ENCODE peak calls at places on chromosome 5, in five cellular contexts. V, R, W, L and Y are unnamed samples.

GRCh38 chr5:107005161-107005560 is 665.6 kb downstream of the EFNA5 start:
- DNase-seq in V (no peak), R (no peak), W (no peak), L (no peak), Y (no peak)

GRCh38 chr5:147751156-147751830 is 31.2 kb downstream of the JAKMIP2 start:
- DNase-seq in V (no peak), R (no peak), W (no peak), L (no peak), Y (no peak)

GRCh38 chr5:141608557-141608956 is 10.2 kb downstream of the DIAPH1 start:
- DNase-seq in V (no peak), R (no peak), W (no peak), L (no peak), Y (no peak)

GRCh38 chr5:1152771-1153282 is 41.0 kb upstream of the SLC12A7 start:
- DNase-seq in V (no peak), R (no peak), W (no peak), L (no peak), Y (no peak)

GRCh38 chr5:14202462-14202861 is 59.3 kb downstream of the TRIO start:
- DNase-seq in V (no peak), R (no peak), W (no peak), L (no peak), Y (peak)

GRCh38 chr5:155027993-155028629 is 14.6 kb downstream of the KIF4B start:
- DNase-seq in V (peak), R (no peak), W (peak), L (no peak), Y (no peak)

GRCh38 chr5:72845889-72846288 is 29.4 kb downstream of the TNPO1 start:
- DNase-seq in V (no peak), R (no peak), W (no peak), L (no peak), Y (no peak)

GRCh38 chr5:38551020-38552017 is 5.1 kb downstream of the LIFR start:
- DNase-seq in V (peak), R (peak), W (peak), L (no peak), Y (peak)

GRCh38 chr5:131605086-131605485 is 29.9 kb downstream of the RAPGEF6 start:
- DNase-seq in V (no peak), R (no peak), W (no peak), L (no peak), Y (no peak)

GRCh38 chr5:72653586-72653985 is 146.4 kb upstream of the ZNF366 start:
- DNase-seq in V (no peak), R (no peak), W (no peak), L (no peak), Y (no peak)

GRCh38 chr5:87400305-87400899 is 12.3 kb downstream of the CCNH start:
- DNase-seq in V (peak), R (peak), W (peak), L (no peak), Y (peak)

GRCh38 chr5:12109075-12109688 is 204.9 kb upstream of the CTNND2 start:
- DNase-seq in V (no peak), R (no peak), W (no peak), L (no peak), Y (no peak)

GRCh38 chr5:171093598-171093997 is 215.4 kb upstream of the TLX3 start:
- DNase-seq in V (no peak), R (no peak), W (no peak), L (no peak), Y (no peak)

GRCh38 chr5:168295574-168296201 is 4.2 kb downstream of the WWC1 start:
- DNase-seq in V (peak), R (no peak), W (peak), L (no peak), Y (peak)

GRCh38 chr5:181133610-181134231 is 2.8 kb upstream of the OR2V1 start:
- DNase-seq in V (peak), R (no peak), W (no peak), L (no peak), Y (peak)

GRCh38 chr5:39519566-39520231 is 94.9 kb upstream of the DAB2 start:
- DNase-seq in V (no peak), R (peak), W (peak), L (no peak), Y (peak)

GRCh38 chr5:81313278-81313677 is 11.9 kb downstream of the ZCCHC9 start:
- DNase-seq in V (no peak), R (no peak), W (no peak), L (no peak), Y (no peak)

GRCh38 chr5:124285071-124285470 is 461.4 kb downstream of the ZNF608 start:
- DNase-seq in V (peak), R (no peak), W (no peak), L (no peak), Y (no peak)

GRCh38 chr5:68344447-68345111 is 129.0 kb downstream of the PIK3R1 start:
- DNase-seq in V (peak), R (peak), W (no peak), L (no peak), Y (peak)

GRCh38 chr5:138754699-138755057 is 1.5 kb downstream of the CTNNA1 start:
- DNase-seq in V (peak), R (no peak), W (no peak), L (no peak), Y (no peak)

GRCh38 chr5:18141260-18141659 is 507.0 kb downstream of the TAF11L14 start:
- DNase-seq in V (no peak), R (no peak), W (no peak), L (no peak), Y (no peak)

GRCh38 chr5:134127376-134127861 is 12.9 kb downstream of the TCF7 start:
- DNase-seq in V (peak), R (no peak), W (no peak), L (peak), Y (no peak)

GRCh38 chr5:57408714-57409113 is 73.9 kb downstream of the ACTBL2 start:
- DNase-seq in V (no peak), R (no peak), W (no peak), L (no peak), Y (no peak)

GRCh38 chr5:175713930-175714329 is 56.1 kb downstream of the HRH2 start:
- DNase-seq in V (no peak), R (no peak), W (no peak), L (no peak), Y (no peak)

GRCh38 chr5:172437445-172438303 is 16.7 kb downstream of the SH3PXD2B start:
- DNase-seq in V (peak), R (no peak), W (no peak), L (no peak), Y (peak)

GRCh38 chr5:33228149-33228548 is 212.6 kb upstream of the TARS1 start:
- DNase-seq in V (no peak), R (no peak), W (no peak), L (no peak), Y (no peak)

GRCh38 chr5:573976-574375 is 38.2 kb upstream of the CEP72 start:
- DNase-seq in V (no peak), R (no peak), W (no peak), L (no peak), Y (no peak)

GRCh38 chr5:170069512-170069911 is 36.2 kb upstream of the FOXI1 start:
- DNase-seq in V (no peak), R (no peak), W (no peak), L (no peak), Y (no peak)

GRCh38 chr5:78003442-78003841 is 227.3 kb upstream of the TBCA start:
- DNase-seq in V (no peak), R (no peak), W (no peak), L (no peak), Y (no peak)
- H3K27ac ChIP-seq in V (no peak), R (no peak), W (no peak), L (no peak), Y (no peak)

GRCh38 chr5:76818844-76819831 is at the start of gene F2RL1:
- DNase-seq in V (peak), R (peak), W (peak), L (no peak), Y (peak)
- TF ChIP-seq EZH2 in V (no peak), R (no peak), W (no peak), L (no peak), Y (no peak)

GRCh38 chr5:75059887-75060286 is 7.5 kb upstream of the GCNT4 start:
- DNase-seq in V (no peak), R (no peak), W (no peak), L (no peak), Y (no peak)

GRCh38 chr5:75062925-75063531 is 10.7 kb upstream of the GCNT4 start:
- DNase-seq in V (no peak), R (peak), W (no peak), L (no peak), Y (no peak)

GRCh38 chr5:75055727-75056144 is 3.4 kb upstream of the GCNT4 start:
- DNase-seq in V (no peak), R (no peak), W (peak), L (no peak), Y (no peak)

GRCh38 chr5:75057551-75057950 is 5.2 kb upstream of the GCNT4 start:
- DNase-seq in V (peak), R (no peak), W (no peak), L (no peak), Y (no peak)

DNA sequence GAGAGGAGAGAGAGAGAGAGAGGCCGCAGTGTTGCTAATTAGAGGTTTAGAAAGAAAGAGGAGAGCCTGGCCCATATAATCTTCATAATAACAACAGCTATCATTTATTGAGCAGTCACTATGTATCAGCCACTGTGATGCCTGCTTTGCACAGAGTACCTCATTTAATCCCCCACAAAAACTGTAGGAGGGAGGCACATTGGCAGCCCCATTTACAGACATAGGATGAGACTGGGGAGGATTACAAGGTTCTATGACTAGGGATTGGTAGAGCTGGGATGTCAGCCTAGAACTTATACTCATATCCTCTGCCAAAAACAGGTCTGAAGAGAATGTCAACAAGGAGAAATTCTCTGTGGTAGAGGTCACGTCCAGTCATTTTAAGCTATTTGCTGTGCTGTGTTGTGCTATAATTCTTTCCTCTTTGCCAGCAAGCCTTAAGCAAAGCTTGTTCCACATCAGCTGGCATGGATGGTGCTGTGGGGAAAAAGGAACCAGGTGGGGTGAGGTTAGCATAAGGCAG is 6.7 kb upstream of the GCNT4 start:
- DNase-seq in V (no peak), R (no peak), W (no peak), L (no peak), Y (no peak)
- H3K27ac ChIP-seq in V (no peak), R (no peak), W (no peak), L (no peak), Y (no peak)

DNA sequence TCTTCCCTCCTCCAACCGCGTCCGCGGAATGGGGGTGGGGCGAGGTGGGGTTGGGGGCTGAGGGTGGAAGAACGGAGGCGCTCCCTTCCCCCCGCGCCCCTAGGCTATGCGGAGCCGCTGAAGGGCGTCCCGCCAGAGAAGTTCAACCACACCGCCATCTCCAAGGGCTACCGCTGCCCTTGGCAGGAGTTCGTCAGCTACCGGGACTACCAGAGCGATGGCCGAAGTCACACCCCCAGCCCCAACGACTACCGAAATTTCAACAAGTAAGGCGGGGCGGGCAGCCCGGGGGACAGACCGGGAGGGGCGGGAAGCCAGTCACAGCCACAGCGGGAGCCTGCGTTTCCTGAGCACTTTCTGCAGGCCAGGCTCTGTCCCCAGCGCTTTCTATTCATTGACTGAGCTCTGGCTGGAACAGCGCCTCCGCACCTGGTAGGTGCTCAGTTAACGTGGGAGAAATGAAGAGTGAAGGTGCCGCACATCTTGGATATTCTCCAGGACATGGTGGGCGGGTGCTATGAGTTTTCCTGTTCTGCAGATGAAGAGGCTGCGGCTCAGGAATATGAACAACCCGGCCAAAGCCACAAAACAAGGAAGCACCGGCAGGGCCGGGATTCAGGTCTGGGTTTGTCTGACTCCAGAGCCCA is 11.3 kb downstream of the MYOZ3 start:
- DNase-seq in V (peak), R (no peak), W (peak), L (no peak), Y (peak)
- TF ChIP-seq EZH2 in V (no peak), R (no peak), W (no peak), L (no peak), Y (no peak)